ENCODE peak calls at places on chromosomes 11 and 22, in five cellular contexts. J, W, V, A and N are unnamed samples.

GRCh38 chr11:45149483-45150056 is 3.1 kb downstream of the PRDM11 start:
- DNase-seq in J (no peak), W (no peak), V (no peak), A (no peak), N (no peak)

GRCh38 chr11:96063053-96063452 is 139.1 kb upstream of the MTMR2 start:
- DNase-seq in J (no peak), W (no peak), V (no peak), A (no peak), N (no peak)

GRCh38 chr11:118918128-118918685 is 7.5 kb downstream of the BCL9L start:
- DNase-seq in J (peak), W (peak), V (peak), A (no peak), N (peak)

GRCh38 chr11:114956565-114956964 is 278.2 kb downstream of the NXPE2 start:
- DNase-seq in J (no peak), W (no peak), V (no peak), A (no peak), N (no peak)

GRCh38 chr11:75380716-75381420 is 18.4 kb upstream of the RPS3 start:
- DNase-seq in J (no peak), W (no peak), V (peak), A (no peak), N (no peak)

GRCh38 chr11:68542617-68543016 is 82.1 kb downstream of the PPP6R3 start:
- DNase-seq in J (no peak), W (no peak), V (no peak), A (no peak), N (no peak)

GRCh38 chr11:28559497-28559896 is 451.3 kb downstream of the METTL15 start:
- DNase-seq in J (no peak), W (no peak), V (no peak), A (no peak), N (no peak)

GRCh38 chr11:103358251-103358650 is 249.0 kb downstream of the DYNC2H1 start:
- DNase-seq in J (no peak), W (no peak), V (no peak), A (no peak), N (no peak)

GRCh38 chr11:65016705-65017104 is 2.7 kb downstream of the ARL2 start:
- DNase-seq in J (no peak), W (no peak), V (no peak), A (no peak), N (no peak)

GRCh38 chr11:83249972-83250593 is 36.1 kb downstream of the CCDC90B start:
- DNase-seq in J (peak), W (peak), V (peak), A (no peak), N (peak)

GRCh38 chr22:27318516-27318915 is 483.0 kb downstream of the MN1 start:
- DNase-seq in J (no peak), W (no peak), V (no peak), A (no peak), N (no peak)

GRCh38 chr11:43359432-43359818 is 705 bp downstream of the TTC17 start:
- DNase-seq in J (peak), W (no peak), V (peak), A (peak), N (peak)

GRCh38 chr11:8285228-8285627 is 21.6 kb upstream of the LMO1 start:
- DNase-seq in J (no peak), W (no peak), V (no peak), A (no peak), N (no peak)

DNA sequence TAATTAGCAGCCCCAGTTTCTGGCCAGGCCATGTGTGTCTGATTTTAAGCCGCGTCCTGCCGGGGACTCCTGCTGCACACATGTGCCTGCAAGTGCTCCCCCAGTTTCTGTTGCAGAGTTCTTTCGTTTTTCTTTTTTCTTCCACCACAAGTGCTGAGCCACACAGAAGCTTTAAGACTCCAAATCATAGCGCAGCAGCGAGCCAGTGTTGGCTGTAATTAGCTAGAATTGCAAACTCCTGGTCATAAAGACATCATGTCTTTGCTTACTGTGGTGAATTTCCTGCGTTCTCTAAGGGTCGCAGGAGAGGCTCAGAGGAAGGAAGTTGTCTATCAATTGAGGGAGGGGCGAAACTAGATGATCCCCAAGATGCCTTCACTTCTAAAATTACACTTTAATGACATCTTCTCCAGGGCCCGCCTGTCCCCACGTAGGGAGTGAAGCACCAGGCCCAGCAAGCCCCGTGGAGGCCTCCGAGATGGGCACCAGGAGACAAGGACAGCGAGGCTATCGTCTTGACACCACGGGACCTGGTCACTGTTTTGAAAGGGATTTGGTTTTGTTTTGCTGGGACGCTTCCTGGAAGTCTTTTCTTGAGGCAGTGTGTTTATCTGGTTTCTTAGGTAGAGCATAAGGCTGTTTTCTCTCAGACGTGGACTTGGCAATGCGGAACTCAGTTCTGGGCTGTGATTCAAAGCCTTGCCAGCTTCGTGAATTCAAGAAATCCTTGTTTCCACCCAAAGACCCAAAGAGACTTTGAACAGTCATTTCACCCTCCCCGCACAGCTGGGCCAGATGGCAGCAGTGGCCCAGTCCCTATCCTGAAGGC is 71.8 kb downstream of the UBASH3B start:
- DNase-seq in J (peak), W (no peak), V (no peak), A (no peak), N (no peak)
- TF ChIP-seq FOXM1 in J (no peak), W (no peak), V (no peak), A (no peak), N (no peak)

GRCh38 chr11:100550298-100550697 is 136.8 kb upstream of the ARHGAP42 start:
- DNase-seq in J (no peak), W (no peak), V (no peak), A (no peak), N (no peak)

GRCh38 chr11:100556781-100557180 is 130.3 kb upstream of the ARHGAP42 start:
- DNase-seq in J (no peak), W (no peak), V (no peak), A (no peak), N (no peak)

GRCh38 chr11:100546714-100547113 is 140.4 kb upstream of the ARHGAP42 start:
- DNase-seq in J (no peak), W (no peak), V (no peak), A (no peak), N (no peak)

GRCh38 chr11:100545970-100546369 is 141.1 kb upstream of the ARHGAP42 start:
- DNase-seq in J (no peak), W (no peak), V (no peak), A (no peak), N (no peak)

GRCh38 chr11:100550910-100551309 is 136.2 kb upstream of the ARHGAP42 start:
- DNase-seq in J (no peak), W (no peak), V (no peak), A (no peak), N (no peak)
- TF ChIP-seq FOXM1 in J (no peak), W (no peak), V (no peak), A (no peak), N (no peak)

GRCh38 chr22:19821523-19822300 is 33.0 kb downstream of the GNB1L start:
- DNase-seq in J (peak), W (no peak), V (no peak), A (no peak), N (no peak)
- TF ChIP-seq FOXM1 in J (no peak), W (no peak), V (no peak), A (no peak), N (no peak)

DNA sequence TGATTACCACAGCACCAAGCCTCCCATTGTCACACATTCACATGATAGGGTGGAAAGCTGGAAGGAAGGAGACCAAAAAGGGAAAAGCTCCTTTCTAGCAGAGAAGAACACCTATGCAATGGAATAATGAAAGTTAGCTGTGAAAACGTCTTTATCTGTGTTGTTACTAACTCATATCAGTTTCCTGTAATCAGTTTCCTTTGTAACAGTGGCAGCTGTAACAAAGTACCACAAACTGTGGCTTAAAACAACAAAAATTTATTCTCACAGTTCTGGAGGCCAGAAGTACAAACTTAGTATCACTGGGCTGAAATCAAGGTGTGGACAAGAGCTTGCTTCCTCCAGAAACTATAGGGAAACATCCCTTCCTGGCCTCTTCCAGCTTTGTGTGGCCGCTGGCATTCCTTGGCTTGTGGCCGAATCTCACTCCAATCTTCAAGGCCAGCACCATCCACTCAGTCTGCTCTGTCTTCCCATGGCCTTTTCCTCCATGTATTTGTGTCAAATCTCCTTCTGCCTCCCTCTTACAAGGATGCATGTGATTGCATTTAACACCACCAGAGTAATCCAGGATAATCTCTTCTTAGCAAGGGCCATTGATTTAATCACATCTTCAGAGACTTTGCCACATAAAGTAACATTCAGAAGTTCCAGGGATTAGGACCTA is 6.3 kb upstream of the RBM14 start:
- DNase-seq in J (no peak), W (no peak), V (no peak), A (no peak), N (no peak)
- TF ChIP-seq FOXM1 in J (no peak), W (no peak), V (no peak), A (no peak), N (no peak)

GRCh38 chr11:85685131-85685819 is 720 bp downstream of the CCDC89 start:
- DNase-seq in J (peak), W (no peak), V (no peak), A (no peak), N (peak)
- TF ChIP-seq FOXM1 in J (no peak), W (no peak), V (no peak), A (no peak), N (no peak)

DNA sequence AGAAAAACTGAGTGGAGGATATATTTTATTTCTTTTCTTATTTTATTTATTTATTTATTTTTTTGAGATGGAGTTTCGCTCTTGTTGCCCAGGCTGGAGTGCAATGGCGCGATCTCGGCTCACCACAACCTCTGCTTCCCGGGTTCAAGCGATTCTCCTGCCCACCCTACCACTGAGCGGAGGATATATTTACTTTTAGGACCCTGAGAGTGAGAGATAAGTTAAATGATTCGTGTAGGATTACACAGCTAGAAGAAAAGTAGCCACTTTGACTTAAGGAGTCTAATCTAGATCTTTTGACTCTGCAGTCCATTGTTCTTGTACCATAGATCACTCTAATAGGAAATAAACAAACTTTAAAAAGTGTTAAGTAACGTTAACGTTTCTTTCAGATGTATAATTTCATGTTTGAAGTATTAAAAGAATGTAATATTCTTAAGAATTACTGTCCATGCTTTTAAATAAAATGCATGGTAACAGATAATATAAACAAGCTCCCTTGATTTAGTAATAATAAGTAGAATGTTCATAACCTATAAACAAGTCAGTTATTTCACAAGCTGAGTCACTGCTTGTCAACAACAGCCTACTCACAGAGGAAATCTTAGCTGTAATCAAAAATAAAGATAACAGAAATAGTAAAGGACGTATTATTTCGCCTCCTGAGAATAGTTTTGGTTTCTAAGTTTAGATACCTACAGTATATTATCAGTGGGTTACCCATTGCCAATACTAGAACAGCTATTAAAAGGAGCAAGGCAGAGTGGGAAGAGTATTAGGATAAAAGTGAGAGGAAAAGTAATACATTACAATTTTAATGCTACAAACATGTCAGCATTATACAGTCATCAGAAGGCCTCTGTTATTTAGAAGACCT is 18.6 kb downstream of the USP47 start:
- DNase-seq in J (no peak), W (no peak), V (no peak), A (no peak), N (no peak)
- TF ChIP-seq FOXM1 in J (no peak), W (no peak), V (no peak), A (no peak), N (no peak)

DNA sequence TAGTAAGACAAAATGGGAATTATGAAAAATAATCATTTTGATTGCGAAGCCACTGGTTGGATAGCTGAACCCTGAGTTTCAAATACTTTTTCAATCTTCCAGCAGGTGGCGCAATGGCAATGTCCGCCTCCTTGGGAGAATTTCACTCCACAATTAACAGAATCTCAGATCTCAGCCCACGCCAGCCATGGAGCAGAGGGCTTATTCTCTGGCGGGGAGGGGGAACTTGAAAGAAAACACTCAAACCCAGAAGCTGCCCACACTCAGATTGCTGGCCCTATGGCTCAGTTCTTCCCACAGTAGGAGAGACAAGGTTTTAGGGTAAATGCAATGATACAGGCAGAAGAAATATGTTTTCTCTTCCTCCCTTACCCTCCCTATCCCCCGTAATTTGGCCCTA is 38.7 kb upstream of the RCN1 start:
- DNase-seq in J (peak), W (peak), V (peak), A (no peak), N (peak)
- TF ChIP-seq FOXM1 in J (no peak), W (no peak), V (no peak), A (no peak), N (no peak)